ENCODE peak calls at places on chromosomes 2 and 18, in five cellular contexts. M is IMR-90, B is AG04449, Z is WTC11, Q is A549. A is an unnamed sample.

GRCh38 chr2:164146478-164146877 is 410.7 kb upstream of the FIGN start:
- DNase-seq in M (peak), B (no peak), Z (no peak), Q (no peak), A (no peak)

GRCh38 chr2:12326449-12327190 is 390.1 kb upstream of the TRIB2 start:
- DNase-seq in M (no peak), B (no peak), Z (peak), Q (no peak), A (no peak)

GRCh38 chr2:119263025-119263424 is 39.4 kb downstream of the STEAP3 start:
- DNase-seq in M (no peak), B (no peak), Z (no peak), Q (no peak), A (no peak)

GRCh38 chr2:242036653-242036950 is 167.1 kb downstream of the RTP5 start:
- DNase-seq in M (no peak), B (no peak), Z (no peak), Q (no peak), A (no peak)

GRCh38 chr18:75041586-75041985 is 167.4 kb downstream of the PTGR3 start:
- DNase-seq in M (peak), B (no peak), Z (no peak), Q (peak), A (no peak)

GRCh38 chr18:23225518-23225917 is 90.2 kb downstream of the CABLES1 start:
- DNase-seq in M (peak), B (peak), Z (no peak), Q (no peak), A (no peak)

GRCh38 chr2:236997086-236997485 is 88.6 kb upstream of the COPS8 start:
- DNase-seq in M (no peak), B (no peak), Z (no peak), Q (no peak), A (no peak)

GRCh38 chr2:172806426-172807008 is 70.9 kb downstream of the RAPGEF4 start:
- DNase-seq in M (peak), B (no peak), Z (no peak), Q (peak), A (peak)

GRCh38 chr2:64876137-64876647 is 113.0 kb upstream of the SLC1A4 start:
- DNase-seq in M (peak), B (no peak), Z (peak), Q (peak), A (no peak)

GRCh38 chr2:107168141-107168540 is 282.2 kb upstream of the ST6GAL2 start:
- DNase-seq in M (no peak), B (no peak), Z (no peak), Q (no peak), A (no peak)

GRCh38 chr2:200411831-200412230 is 98.0 kb downstream of the KCTD18 start:
- DNase-seq in M (peak), B (no peak), Z (no peak), Q (no peak), A (no peak)

GRCh38 chr2:3519255-3520190 is at the start of gene ADI1:
- DNase-seq in M (peak), B (no peak), Z (peak), Q (peak), A (peak)

GRCh38 chr18:76821356-76821874 is 942 bp upstream of the ZNF236 start:
- DNase-seq in M (no peak), B (no peak), Z (no peak), Q (no peak), A (no peak)

GRCh38 chr2:240733803-240734495 is 42.3 kb downstream of the AQP12A start:
- DNase-seq in M (no peak), B (no peak), Z (peak), Q (peak), A (peak)
- TF ChIP-seq CTCF in M (no peak), B (no peak), Z (no peak), Q (peak), A (peak)

DNA sequence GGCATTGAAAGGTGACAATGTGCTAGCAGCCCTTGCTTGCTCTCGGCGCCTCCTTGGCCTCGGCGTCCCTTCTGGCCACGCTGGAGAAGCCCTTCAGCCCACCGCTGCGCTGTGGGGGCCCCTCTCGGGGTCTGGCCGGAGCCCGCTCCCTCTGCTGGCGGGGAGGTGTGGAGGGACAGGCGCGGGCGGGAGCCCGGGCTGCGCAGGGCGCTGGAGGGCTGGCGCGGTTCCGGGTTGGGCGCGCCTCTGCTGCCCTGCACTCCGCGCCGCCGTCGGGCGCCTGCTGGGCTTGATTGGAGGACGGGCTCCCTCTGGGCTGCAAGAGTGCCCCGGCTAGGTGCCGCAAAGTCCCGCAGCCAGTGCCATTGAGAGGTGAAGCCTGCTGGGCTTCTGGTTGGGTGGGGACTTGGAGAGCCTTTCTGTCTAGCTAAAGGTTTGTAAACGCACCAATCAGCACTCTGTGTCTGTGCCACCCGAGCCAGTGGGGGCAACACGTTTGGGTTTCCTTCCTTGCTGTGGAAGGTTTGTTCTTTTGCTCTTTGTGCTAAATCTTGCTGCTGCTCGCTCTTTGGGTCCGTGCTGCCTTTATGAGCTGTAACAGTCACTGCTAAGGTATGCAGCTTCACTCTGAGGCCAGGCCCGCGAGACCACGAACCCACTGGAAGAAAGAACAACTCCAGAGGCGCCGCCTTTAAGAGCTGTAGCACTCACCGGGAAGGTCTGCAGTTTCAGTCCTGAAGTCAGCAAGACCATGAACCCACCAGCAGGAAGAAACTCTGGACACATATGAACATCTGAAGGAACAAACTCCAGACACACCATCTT is 14.8 kb upstream of the IMP4 start:
- DNase-seq in M (peak), B (no peak), Z (peak), Q (no peak), A (no peak)
- TF ChIP-seq CTCF in M (no peak), B (no peak), Z (no peak), Q (no peak), A (no peak)

GRCh38 chr2:54545700-54546450 is 89.7 kb downstream of the SPTBN1 start:
- DNase-seq in M (peak), B (no peak), Z (no peak), Q (peak), A (no peak)
- TF ChIP-seq CTCF in M (no peak), B (no peak), Z (no peak), Q (no peak), A (no peak)

GRCh38 chr2:99442837-99443236 is 47.0 kb downstream of the REV1 start:
- DNase-seq in M (peak), B (no peak), Z (no peak), Q (no peak), A (no peak)
- TF ChIP-seq CTCF in M (peak), B (no peak), Z (no peak), Q (peak), A (no peak)

GRCh38 chr18:33673689-33674088 is 95.7 kb downstream of the ASXL3 start:
- DNase-seq in M (no peak), B (no peak), Z (no peak), Q (no peak), A (no peak)
- TF ChIP-seq CTCF in M (no peak), B (no peak), Z (no peak), Q (no peak), A (no peak)

GRCh38 chr2:144162652-144163051 is 357.3 kb downstream of the ZEB2 start:
- DNase-seq in M (no peak), B (no peak), Z (peak), Q (no peak), A (peak)
- TF ChIP-seq CTCF in M (peak), B (no peak), Z (peak), Q (peak), A (peak)